ENCODE peak calls at places on chromosomes 1 and 21, in ten cellular contexts. One of them, this sample, is unnamed.

GRCh38 chr1:59150537-59151386 is 146.1 kb upstream of the FGGY start:
- DNase-seq in activated naive CD8-positive, alpha-beta T cell treated with anti-CD3 and anti-CD28 coated beads, Interleukin-2, amount 50 U/mL, for 24 hours: no peak
- DNase-seq in activated T-helper 1 cell treated with Interleukin-2 at 50 U/mL for 16 hours: no peak
- DNase-seq in kidney: peak
- DNase-seq in GM03348: peak
- DNase-seq in effector memory CD8-positive, alpha-beta T cell: no peak
- DNase-seq in stomach: peak
- DNase-seq in fibroblast of villous mesenchyme: peak
- DNase-seq in colonic mucosa: peak
- DNase-seq in T-cell: no peak
- DNase-seq in this sample: peak

GRCh38 chr1:46300673-46301405 is 2.6 kb downstream of the LRRC41 start:
- DNase-seq in GM03348: peak
- DNase-seq in activated T-helper 1 cell treated with Interleukin-2 at 50 U/mL for 16 hours: no peak
- DNase-seq in T-cell: no peak
- DNase-seq in colonic mucosa: peak
- DNase-seq in kidney: no peak
- DNase-seq in activated naive CD8-positive, alpha-beta T cell treated with anti-CD3 and anti-CD28 coated beads, Interleukin-2, amount 50 U/mL, for 24 hours: no peak
- DNase-seq in fibroblast of villous mesenchyme: peak
- DNase-seq in effector memory CD8-positive, alpha-beta T cell: no peak
- DNase-seq in stomach: no peak
- DNase-seq in this sample: no peak

GRCh38 chr1:203465943-203466342 is 9.7 kb upstream of the PRELP start:
- DNase-seq in stomach: no peak
- DNase-seq in activated T-helper 1 cell treated with Interleukin-2 at 50 U/mL for 16 hours: no peak
- DNase-seq in colonic mucosa: no peak
- DNase-seq in effector memory CD8-positive, alpha-beta T cell: no peak
- DNase-seq in GM03348: no peak
- DNase-seq in T-cell: no peak
- DNase-seq in activated naive CD8-positive, alpha-beta T cell treated with anti-CD3 and anti-CD28 coated beads, Interleukin-2, amount 50 U/mL, for 24 hours: no peak
- DNase-seq in kidney: peak
- DNase-seq in fibroblast of villous mesenchyme: no peak
- DNase-seq in this sample: peak

GRCh38 chr1:68383092-68383491 is 66.7 kb downstream of the RPE65 start:
- DNase-seq in effector memory CD8-positive, alpha-beta T cell: no peak
- DNase-seq in stomach: no peak
- DNase-seq in fibroblast of villous mesenchyme: no peak
- DNase-seq in GM03348: no peak
- DNase-seq in activated naive CD8-positive, alpha-beta T cell treated with anti-CD3 and anti-CD28 coated beads, Interleukin-2, amount 50 U/mL, for 24 hours: no peak
- DNase-seq in colonic mucosa: no peak
- DNase-seq in kidney: no peak
- DNase-seq in activated T-helper 1 cell treated with Interleukin-2 at 50 U/mL for 16 hours: no peak
- DNase-seq in T-cell: no peak
- DNase-seq in this sample: no peak

GRCh38 chr1:78101514-78101913 is 55.7 kb downstream of the GIPC2 start:
- DNase-seq in activated naive CD8-positive, alpha-beta T cell treated with anti-CD3 and anti-CD28 coated beads, Interleukin-2, amount 50 U/mL, for 24 hours: no peak
- DNase-seq in activated T-helper 1 cell treated with Interleukin-2 at 50 U/mL for 16 hours: no peak
- DNase-seq in colonic mucosa: peak
- DNase-seq in kidney: no peak
- DNase-seq in T-cell: no peak
- DNase-seq in stomach: peak
- DNase-seq in GM03348: peak
- DNase-seq in fibroblast of villous mesenchyme: peak
- DNase-seq in effector memory CD8-positive, alpha-beta T cell: no peak
- DNase-seq in this sample: peak

GRCh38 chr1:24406783-24407182 is 6.8 kb downstream of the STPG1 start:
- DNase-seq in colonic mucosa: no peak
- DNase-seq in activated naive CD8-positive, alpha-beta T cell treated with anti-CD3 and anti-CD28 coated beads, Interleukin-2, amount 50 U/mL, for 24 hours: no peak
- DNase-seq in kidney: no peak
- DNase-seq in effector memory CD8-positive, alpha-beta T cell: no peak
- DNase-seq in T-cell: no peak
- DNase-seq in stomach: no peak
- DNase-seq in fibroblast of villous mesenchyme: no peak
- DNase-seq in GM03348: no peak
- DNase-seq in activated T-helper 1 cell treated with Interleukin-2 at 50 U/mL for 16 hours: no peak
- DNase-seq in this sample: no peak

GRCh38 chr21:42833439-42833815 is 45.9 kb downstream of the WDR4 start:
- DNase-seq in activated naive CD8-positive, alpha-beta T cell treated with anti-CD3 and anti-CD28 coated beads, Interleukin-2, amount 50 U/mL, for 24 hours: peak
- DNase-seq in fibroblast of villous mesenchyme: peak
- DNase-seq in stomach: peak
- DNase-seq in kidney: peak
- DNase-seq in T-cell: peak
- DNase-seq in activated T-helper 1 cell treated with Interleukin-2 at 50 U/mL for 16 hours: peak
- DNase-seq in colonic mucosa: peak
- DNase-seq in GM03348: no peak
- DNase-seq in effector memory CD8-positive, alpha-beta T cell: peak
- DNase-seq in this sample: peak

GRCh38 chr1:25182629-25183028 is 49.7 kb downstream of the SYF2 start:
- DNase-seq in T-cell: no peak
- DNase-seq in stomach: peak
- DNase-seq in kidney: no peak
- DNase-seq in fibroblast of villous mesenchyme: peak
- DNase-seq in activated naive CD8-positive, alpha-beta T cell treated with anti-CD3 and anti-CD28 coated beads, Interleukin-2, amount 50 U/mL, for 24 hours: no peak
- DNase-seq in colonic mucosa: no peak
- DNase-seq in effector memory CD8-positive, alpha-beta T cell: no peak
- DNase-seq in GM03348: no peak
- DNase-seq in activated T-helper 1 cell treated with Interleukin-2 at 50 U/mL for 16 hours: no peak
- DNase-seq in this sample: peak

GRCh38 chr1:95263400-95263799 is 29.4 kb downstream of the RWDD3 start:
- DNase-seq in fibroblast of villous mesenchyme: no peak
- DNase-seq in T-cell: no peak
- DNase-seq in effector memory CD8-positive, alpha-beta T cell: no peak
- DNase-seq in stomach: no peak
- DNase-seq in colonic mucosa: no peak
- DNase-seq in activated naive CD8-positive, alpha-beta T cell treated with anti-CD3 and anti-CD28 coated beads, Interleukin-2, amount 50 U/mL, for 24 hours: no peak
- DNase-seq in activated T-helper 1 cell treated with Interleukin-2 at 50 U/mL for 16 hours: no peak
- DNase-seq in kidney: no peak
- DNase-seq in GM03348: no peak
- DNase-seq in this sample: peak

GRCh38 chr21:32207096-32207716 is 71.6 kb downstream of the MIS18A start:
- DNase-seq in stomach: no peak
- DNase-seq in activated naive CD8-positive, alpha-beta T cell treated with anti-CD3 and anti-CD28 coated beads, Interleukin-2, amount 50 U/mL, for 24 hours: no peak
- DNase-seq in activated T-helper 1 cell treated with Interleukin-2 at 50 U/mL for 16 hours: no peak
- DNase-seq in effector memory CD8-positive, alpha-beta T cell: no peak
- DNase-seq in colonic mucosa: no peak
- DNase-seq in kidney: no peak
- DNase-seq in T-cell: no peak
- DNase-seq in GM03348: no peak
- DNase-seq in fibroblast of villous mesenchyme: no peak
- DNase-seq in this sample: no peak

GRCh38 chr1:10646347-10646861 is 150.0 kb downstream of the CASZ1 start:
- DNase-seq in activated naive CD8-positive, alpha-beta T cell treated with anti-CD3 and anti-CD28 coated beads, Interleukin-2, amount 50 U/mL, for 24 hours: no peak
- DNase-seq in GM03348: peak
- DNase-seq in fibroblast of villous mesenchyme: peak
- DNase-seq in T-cell: no peak
- DNase-seq in effector memory CD8-positive, alpha-beta T cell: no peak
- DNase-seq in activated T-helper 1 cell treated with Interleukin-2 at 50 U/mL for 16 hours: no peak
- DNase-seq in kidney: no peak
- DNase-seq in stomach: peak
- DNase-seq in colonic mucosa: peak
- DNase-seq in this sample: peak

GRCh38 chr1:193069748-193070394 is 10.5 kb downstream of the RO60 start:
- DNase-seq in T-cell: no peak
- DNase-seq in kidney: no peak
- DNase-seq in GM03348: no peak
- DNase-seq in activated T-helper 1 cell treated with Interleukin-2 at 50 U/mL for 16 hours: no peak
- DNase-seq in colonic mucosa: no peak
- DNase-seq in stomach: no peak
- DNase-seq in effector memory CD8-positive, alpha-beta T cell: no peak
- DNase-seq in activated naive CD8-positive, alpha-beta T cell treated with anti-CD3 and anti-CD28 coated beads, Interleukin-2, amount 50 U/mL, for 24 hours: no peak
- DNase-seq in fibroblast of villous mesenchyme: no peak
- DNase-seq in this sample: peak

GRCh38 chr1:230265200-230266115 is 160.7 kb downstream of the PGBD5 start:
- DNase-seq in colonic mucosa: no peak
- DNase-seq in T-cell: no peak
- DNase-seq in activated T-helper 1 cell treated with Interleukin-2 at 50 U/mL for 16 hours: no peak
- DNase-seq in stomach: no peak
- DNase-seq in activated naive CD8-positive, alpha-beta T cell treated with anti-CD3 and anti-CD28 coated beads, Interleukin-2, amount 50 U/mL, for 24 hours: no peak
- DNase-seq in kidney: no peak
- DNase-seq in effector memory CD8-positive, alpha-beta T cell: no peak
- DNase-seq in GM03348: no peak
- DNase-seq in fibroblast of villous mesenchyme: no peak
- DNase-seq in this sample: no peak

GRCh38 chr1:84689514-84690396 is 506 bp downstream of the SSX2IP start:
- DNase-seq in stomach: peak
- DNase-seq in effector memory CD8-positive, alpha-beta T cell: no peak
- DNase-seq in colonic mucosa: peak
- DNase-seq in activated T-helper 1 cell treated with Interleukin-2 at 50 U/mL for 16 hours: no peak
- DNase-seq in fibroblast of villous mesenchyme: peak
- DNase-seq in activated naive CD8-positive, alpha-beta T cell treated with anti-CD3 and anti-CD28 coated beads, Interleukin-2, amount 50 U/mL, for 24 hours: peak
- DNase-seq in kidney: peak
- DNase-seq in GM03348: peak
- DNase-seq in T-cell: no peak
- DNase-seq in this sample: peak

GRCh38 chr1:233635765-233636502 is 22.0 kb downstream of the KCNK1 start:
- DNase-seq in stomach: peak
- DNase-seq in T-cell: no peak
- DNase-seq in colonic mucosa: no peak
- DNase-seq in GM03348: no peak
- DNase-seq in activated T-helper 1 cell treated with Interleukin-2 at 50 U/mL for 16 hours: no peak
- DNase-seq in effector memory CD8-positive, alpha-beta T cell: no peak
- DNase-seq in kidney: no peak
- DNase-seq in activated naive CD8-positive, alpha-beta T cell treated with anti-CD3 and anti-CD28 coated beads, Interleukin-2, amount 50 U/mL, for 24 hours: no peak
- DNase-seq in fibroblast of villous mesenchyme: peak
- DNase-seq in this sample: peak

GRCh38 chr1:150256549-150257341 is 829 bp upstream of the CA14 start:
- DNase-seq in GM03348: peak
- DNase-seq in activated T-helper 1 cell treated with Interleukin-2 at 50 U/mL for 16 hours: no peak
- DNase-seq in activated naive CD8-positive, alpha-beta T cell treated with anti-CD3 and anti-CD28 coated beads, Interleukin-2, amount 50 U/mL, for 24 hours: no peak
- DNase-seq in fibroblast of villous mesenchyme: peak
- DNase-seq in colonic mucosa: no peak
- DNase-seq in kidney: no peak
- DNase-seq in stomach: no peak
- DNase-seq in T-cell: no peak
- DNase-seq in effector memory CD8-positive, alpha-beta T cell: no peak
- DNase-seq in this sample: peak

GRCh38 chr1:212614398-212615091 is 6.0 kb downstream of the ATF3 start:
- DNase-seq in fibroblast of villous mesenchyme: no peak
- DNase-seq in stomach: no peak
- DNase-seq in activated T-helper 1 cell treated with Interleukin-2 at 50 U/mL for 16 hours: no peak
- DNase-seq in activated naive CD8-positive, alpha-beta T cell treated with anti-CD3 and anti-CD28 coated beads, Interleukin-2, amount 50 U/mL, for 24 hours: no peak
- DNase-seq in effector memory CD8-positive, alpha-beta T cell: no peak
- DNase-seq in GM03348: no peak
- DNase-seq in kidney: no peak
- DNase-seq in T-cell: no peak
- DNase-seq in colonic mucosa: no peak
- DNase-seq in this sample: no peak

GRCh38 chr1:201085902-201086735 is 26.1 kb downstream of the CACNA1S start:
- DNase-seq in stomach: peak
- DNase-seq in activated T-helper 1 cell treated with Interleukin-2 at 50 U/mL for 16 hours: peak
- DNase-seq in fibroblast of villous mesenchyme: peak
- DNase-seq in effector memory CD8-positive, alpha-beta T cell: peak
- DNase-seq in kidney: no peak
- DNase-seq in GM03348: peak
- DNase-seq in activated naive CD8-positive, alpha-beta T cell treated with anti-CD3 and anti-CD28 coated beads, Interleukin-2, amount 50 U/mL, for 24 hours: peak
- DNase-seq in colonic mucosa: peak
- DNase-seq in T-cell: peak
- DNase-seq in this sample: peak

GRCh38 chr1:44721521-44722361 is 9.2 kb downstream of the RNU5D-1 start:
- DNase-seq in colonic mucosa: no peak
- DNase-seq in effector memory CD8-positive, alpha-beta T cell: peak
- DNase-seq in T-cell: peak
- DNase-seq in fibroblast of villous mesenchyme: peak
- DNase-seq in GM03348: no peak
- DNase-seq in stomach: peak
- DNase-seq in activated T-helper 1 cell treated with Interleukin-2 at 50 U/mL for 16 hours: no peak
- DNase-seq in activated naive CD8-positive, alpha-beta T cell treated with anti-CD3 and anti-CD28 coated beads, Interleukin-2, amount 50 U/mL, for 24 hours: peak
- DNase-seq in kidney: no peak
- DNase-seq in this sample: peak

GRCh38 chr1:1357871-1358432 is 403 bp downstream of the MXRA8 start:
- DNase-seq in activated T-helper 1 cell treated with Interleukin-2 at 50 U/mL for 16 hours: no peak
- DNase-seq in GM03348: peak
- DNase-seq in T-cell: no peak
- DNase-seq in effector memory CD8-positive, alpha-beta T cell: no peak
- DNase-seq in fibroblast of villous mesenchyme: peak
- DNase-seq in colonic mucosa: no peak
- DNase-seq in kidney: peak
- DNase-seq in stomach: no peak
- DNase-seq in activated naive CD8-positive, alpha-beta T cell treated with anti-CD3 and anti-CD28 coated beads, Interleukin-2, amount 50 U/mL, for 24 hours: no peak
- DNase-seq in this sample: no peak

GRCh38 chr1:189269011-189269410 is 1208.7 kb downstream of the BRINP3 start:
- DNase-seq in activated naive CD8-positive, alpha-beta T cell treated with anti-CD3 and anti-CD28 coated beads, Interleukin-2, amount 50 U/mL, for 24 hours: no peak
- DNase-seq in GM03348: no peak
- DNase-seq in kidney: no peak
- DNase-seq in activated T-helper 1 cell treated with Interleukin-2 at 50 U/mL for 16 hours: no peak
- DNase-seq in T-cell: no peak
- DNase-seq in fibroblast of villous mesenchyme: peak
- DNase-seq in effector memory CD8-positive, alpha-beta T cell: no peak
- DNase-seq in stomach: no peak
- DNase-seq in colonic mucosa: no peak
- DNase-seq in this sample: peak

GRCh38 chr21:37074195-37074510 is 1.1 kb downstream of the TTC3 start:
- DNase-seq in stomach: no peak
- DNase-seq in effector memory CD8-positive, alpha-beta T cell: no peak
- DNase-seq in T-cell: no peak
- DNase-seq in kidney: no peak
- DNase-seq in GM03348: no peak
- DNase-seq in activated T-helper 1 cell treated with Interleukin-2 at 50 U/mL for 16 hours: no peak
- DNase-seq in colonic mucosa: peak
- DNase-seq in fibroblast of villous mesenchyme: no peak
- DNase-seq in activated naive CD8-positive, alpha-beta T cell treated with anti-CD3 and anti-CD28 coated beads, Interleukin-2, amount 50 U/mL, for 24 hours: peak
- DNase-seq in this sample: no peak

GRCh38 chr1:24949331-24949881 is 19.3 kb upstream of the RUNX3 start:
- DNase-seq in activated T-helper 1 cell treated with Interleukin-2 at 50 U/mL for 16 hours: no peak
- DNase-seq in kidney: no peak
- DNase-seq in GM03348: peak
- DNase-seq in T-cell: no peak
- DNase-seq in fibroblast of villous mesenchyme: peak
- DNase-seq in activated naive CD8-positive, alpha-beta T cell treated with anti-CD3 and anti-CD28 coated beads, Interleukin-2, amount 50 U/mL, for 24 hours: no peak
- DNase-seq in effector memory CD8-positive, alpha-beta T cell: no peak
- DNase-seq in stomach: no peak
- DNase-seq in colonic mucosa: no peak
- DNase-seq in this sample: no peak

GRCh38 chr1:86352096-86352495 is 44.0 kb downstream of the ODF2L start:
- DNase-seq in activated naive CD8-positive, alpha-beta T cell treated with anti-CD3 and anti-CD28 coated beads, Interleukin-2, amount 50 U/mL, for 24 hours: no peak
- DNase-seq in T-cell: no peak
- DNase-seq in effector memory CD8-positive, alpha-beta T cell: no peak
- DNase-seq in fibroblast of villous mesenchyme: peak
- DNase-seq in kidney: no peak
- DNase-seq in activated T-helper 1 cell treated with Interleukin-2 at 50 U/mL for 16 hours: no peak
- DNase-seq in colonic mucosa: no peak
- DNase-seq in stomach: no peak
- DNase-seq in GM03348: peak
- DNase-seq in this sample: peak

GRCh38 chr1:240516069-240516468 is 95.9 kb downstream of the GREM2 start:
- DNase-seq in kidney: no peak
- DNase-seq in fibroblast of villous mesenchyme: no peak
- DNase-seq in T-cell: no peak
- DNase-seq in activated naive CD8-positive, alpha-beta T cell treated with anti-CD3 and anti-CD28 coated beads, Interleukin-2, amount 50 U/mL, for 24 hours: no peak
- DNase-seq in colonic mucosa: no peak
- DNase-seq in GM03348: no peak
- DNase-seq in stomach: no peak
- DNase-seq in activated T-helper 1 cell treated with Interleukin-2 at 50 U/mL for 16 hours: no peak
- DNase-seq in effector memory CD8-positive, alpha-beta T cell: no peak
- DNase-seq in this sample: no peak

GRCh38 chr21:41669533-41669830 is 97.4 kb downstream of the RIPK4 start:
- DNase-seq in activated naive CD8-positive, alpha-beta T cell treated with anti-CD3 and anti-CD28 coated beads, Interleukin-2, amount 50 U/mL, for 24 hours: no peak
- DNase-seq in stomach: no peak
- DNase-seq in activated T-helper 1 cell treated with Interleukin-2 at 50 U/mL for 16 hours: no peak
- DNase-seq in effector memory CD8-positive, alpha-beta T cell: no peak
- DNase-seq in T-cell: no peak
- DNase-seq in kidney: no peak
- DNase-seq in colonic mucosa: no peak
- DNase-seq in GM03348: no peak
- DNase-seq in fibroblast of villous mesenchyme: no peak
- DNase-seq in this sample: no peak

GRCh38 chr1:1599030-1599916 is 662 bp downstream of the FNDC10 start:
- DNase-seq in GM03348: peak
- DNase-seq in activated T-helper 1 cell treated with Interleukin-2 at 50 U/mL for 16 hours: no peak
- DNase-seq in kidney: no peak
- DNase-seq in T-cell: peak
- DNase-seq in fibroblast of villous mesenchyme: no peak
- DNase-seq in activated naive CD8-positive, alpha-beta T cell treated with anti-CD3 and anti-CD28 coated beads, Interleukin-2, amount 50 U/mL, for 24 hours: peak
- DNase-seq in colonic mucosa: no peak
- DNase-seq in effector memory CD8-positive, alpha-beta T cell: peak
- DNase-seq in stomach: no peak
- DNase-seq in this sample: no peak

GRCh38 chr21:31873275-31873695 is 465 bp downstream of the HUNK start:
- DNase-seq in GM03348: peak
- DNase-seq in stomach: no peak
- DNase-seq in activated T-helper 1 cell treated with Interleukin-2 at 50 U/mL for 16 hours: no peak
- DNase-seq in effector memory CD8-positive, alpha-beta T cell: no peak
- DNase-seq in kidney: peak
- DNase-seq in fibroblast of villous mesenchyme: no peak
- DNase-seq in activated naive CD8-positive, alpha-beta T cell treated with anti-CD3 and anti-CD28 coated beads, Interleukin-2, amount 50 U/mL, for 24 hours: no peak
- DNase-seq in T-cell: no peak
- DNase-seq in colonic mucosa: peak
- DNase-seq in this sample: no peak

This sample was measured in foreskin fibroblast.